ENCODE peak calls at places on chromosome 10, in five cellular contexts. A, X, G, Z and O are unnamed samples. For H3K4me1, the result is how much of the 10 kb centered on the place peaks cover.

GRCh38 chr10:112960151-112960681 is 10.2 kb downstream of the TCF7L2 start:
- DNase-seq in A (no peak), X (no peak), G (no peak), Z (no peak), O (no peak)

GRCh38 chr10:6052247-6053221 is 9.6 kb downstream of the IL2RA start:
- DNase-seq in A (no peak), X (no peak), G (peak), Z (peak), O (no peak)

GRCh38 chr10:7872041-7872442 is 53.7 kb downstream of the TAF3 start:
- DNase-seq in A (peak), X (no peak), G (no peak), Z (no peak), O (no peak)

GRCh38 chr10:90862908-90863514 is 5.2 kb upstream of the HTR7 start:
- DNase-seq in A (peak), X (no peak), G (no peak), Z (no peak), O (no peak)

GRCh38 chr10:75765705-75766104 is 334.3 kb downstream of the LRMDA start:
- DNase-seq in A (no peak), X (no peak), G (no peak), Z (no peak), O (no peak)

GRCh38 chr10:70335246-70335613 is 47.2 kb downstream of the LRRC20 start:
- DNase-seq in A (no peak), X (no peak), G (no peak), Z (no peak), O (no peak)

GRCh38 chr10:27884185-27884630 is 114.7 kb downstream of the ODAD2 start:
- DNase-seq in A (no peak), X (no peak), G (no peak), Z (no peak), O (no peak)

GRCh38 chr10:132539431-132539839 is 1.8 kb downstream of the INPP5A start:
- DNase-seq in A (no peak), X (no peak), G (no peak), Z (no peak), O (no peak)

GRCh38 chr10:31129261-31129660 is 97.6 kb upstream of the ZNF438 start:
- DNase-seq in A (no peak), X (no peak), G (peak), Z (no peak), O (no peak)

GRCh38 chr10:69734797-69735468 is 66.8 kb upstream of the COL13A1 start:
- DNase-seq in A (no peak), X (no peak), G (no peak), Z (no peak), O (no peak)

GRCh38 chr10:80829151-80829550 is 291.4 kb downstream of the SH2D4B start:
- DNase-seq in A (no peak), X (no peak), G (no peak), Z (no peak), O (no peak)

GRCh38 chr10:32315426-32315825 is 31.5 kb downstream of the EPC1 start:
- DNase-seq in A (no peak), X (no peak), G (no peak), Z (no peak), O (no peak)

GRCh38 chr10:32314588-32314987 is 32.4 kb downstream of the EPC1 start:
- DNase-seq in A (no peak), X (no peak), G (no peak), Z (no peak), O (no peak)

GRCh38 chr10:32321016-32321631 is 25.8 kb downstream of the EPC1 start:
- DNase-seq in A (no peak), X (no peak), G (no peak), Z (no peak), O (no peak)

GRCh38 chr10:32318476-32318896 is 28.5 kb downstream of the EPC1 start:
- DNase-seq in A (no peak), X (no peak), G (no peak), Z (no peak), O (no peak)

DNA sequence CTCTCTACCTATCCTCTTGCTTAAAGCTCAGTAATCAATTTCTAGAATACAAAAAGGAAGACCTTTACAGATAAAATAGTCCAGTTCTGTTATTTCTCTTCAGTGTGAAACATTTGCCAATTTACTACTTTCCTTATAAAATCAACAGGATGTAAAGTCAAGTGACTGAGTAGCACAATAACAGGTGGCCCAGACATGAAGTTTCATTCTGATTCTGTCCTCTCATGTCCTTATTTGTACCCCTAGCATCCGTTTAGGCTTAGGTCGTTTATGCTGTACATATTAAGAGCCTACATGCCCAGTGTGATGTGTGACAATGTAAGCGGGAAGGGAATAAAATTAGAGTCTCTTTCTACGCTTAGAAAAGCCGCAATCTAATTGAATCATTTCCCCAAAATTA is 29.2 kb downstream of the EPC1 start:
- DNase-seq in A (no peak), X (no peak), G (no peak), Z (no peak), O (no peak)
- H3K4me1 ChIP-seq in A (under half), X (under half), G (under half), Z (under half), O (half or more)

GRCh38 chr10:110398419-110399162 is 93.9 kb upstream of the SMNDC1 start:
- DNase-seq in A (no peak), X (peak), G (peak), Z (no peak), O (peak)

GRCh38 chr10:110401401-110402076 is 96.2 kb upstream of the DUSP5 start:
- DNase-seq in A (no peak), X (no peak), G (peak), Z (no peak), O (no peak)

GRCh38 chr10:110397856-110398255 is 93.1 kb upstream of the SMNDC1 start:
- DNase-seq in A (no peak), X (no peak), G (no peak), Z (no peak), O (no peak)

GRCh38 chr10:110400173-110400947 is 95.6 kb upstream of the SMNDC1 start:
- DNase-seq in A (no peak), X (no peak), G (no peak), Z (no peak), O (no peak)

DNA sequence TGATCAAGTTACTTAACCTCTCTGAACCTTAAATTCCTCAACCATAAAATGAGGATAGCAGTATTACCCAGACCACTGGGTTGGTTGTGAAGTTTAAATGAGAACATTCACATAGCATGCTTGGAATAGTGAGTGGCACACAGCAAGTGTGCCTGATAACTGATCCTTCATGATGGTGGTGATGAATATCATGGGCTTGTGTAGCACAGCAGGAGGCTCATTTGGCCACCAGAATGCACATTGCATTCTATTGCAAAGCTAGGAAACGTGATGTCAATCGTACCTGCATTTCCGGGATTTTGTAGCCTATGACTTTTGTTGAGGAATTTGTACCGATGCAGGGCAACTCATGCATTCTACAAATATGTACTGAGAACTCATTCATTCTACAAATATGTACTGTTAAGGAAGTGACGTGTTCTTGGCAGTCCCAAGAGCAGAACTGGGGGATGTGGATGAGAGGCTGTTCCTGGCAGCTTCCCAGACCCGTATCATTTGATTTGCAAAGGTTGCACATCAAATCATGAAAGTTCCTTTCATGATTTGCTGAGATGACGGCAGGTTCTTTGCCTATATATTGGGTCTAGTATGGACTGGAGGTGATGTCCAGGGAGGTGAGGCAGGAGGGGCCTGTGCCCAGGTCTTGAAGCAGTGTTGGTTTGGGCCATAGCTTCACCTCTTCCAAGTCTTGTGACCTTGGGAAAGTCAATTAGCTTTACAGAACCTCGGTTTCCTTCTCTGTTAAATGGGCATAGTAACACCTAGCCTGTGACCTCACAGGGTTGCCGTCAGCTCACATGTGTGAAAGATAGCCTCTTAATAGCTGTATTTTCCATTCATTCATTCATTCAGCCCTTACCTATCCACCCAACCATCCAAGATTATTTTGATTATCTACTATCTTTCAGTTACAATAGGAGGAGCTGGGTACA is 94.7 kb upstream of the SMNDC1 start:
- DNase-seq in A (no peak), X (no peak), G (no peak), Z (no peak), O (no peak)
- H3K4me3 ChIP-seq in A (no peak), X (no peak), G (no peak), Z (no peak), O (no peak)

DNA sequence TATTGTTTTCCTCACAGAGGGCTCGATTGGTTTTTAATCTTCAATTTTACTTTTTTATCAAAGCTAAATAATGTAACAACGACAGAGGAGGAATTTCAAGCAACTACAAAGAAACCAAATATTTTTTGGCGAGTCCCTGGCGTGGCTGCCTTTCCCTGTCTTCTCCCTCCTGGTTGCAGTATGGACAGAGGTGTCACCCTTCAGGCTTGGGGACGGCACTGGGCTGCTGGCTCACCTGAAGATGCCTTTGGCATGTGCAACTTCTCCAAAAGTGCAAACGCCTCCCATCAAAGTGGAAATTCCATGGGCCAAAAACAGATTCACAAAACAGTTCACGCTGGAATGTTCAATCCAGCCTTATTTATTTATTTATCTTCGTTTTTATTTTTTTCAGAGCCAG is 51.9 kb downstream of the DOCK1 start:
- DNase-seq in A (no peak), X (no peak), G (no peak), Z (no peak), O (no peak)
- H3K4me1 ChIP-seq in A (under half), X (under half), G (under half), Z (under half), O (under half)

GRCh38 chr10:60572511-60573194 is 183.0 kb upstream of the ANK3 start:
- DNase-seq in A (peak), X (no peak), G (peak), Z (no peak), O (no peak)
- H3K4me3 ChIP-seq in A (peak), X (no peak), G (peak), Z (no peak), O (peak)

GRCh38 chr10:72041491-72041890 is 46.9 kb downstream of the SPOCK2 start:
- DNase-seq in A (no peak), X (no peak), G (no peak), Z (no peak), O (no peak)
- H3K4me1 ChIP-seq in A (under half), X (under half), G (under half), Z (under half), O (under half)

GRCh38 chr10:92696606-92697383 is 7.0 kb downstream of the HHEX start:
- DNase-seq in A (no peak), X (no peak), G (peak), Z (no peak), O (no peak)
- H3K4me3 ChIP-seq in A (no peak), X (no peak), G (no peak), Z (no peak), O (no peak)

DNA sequence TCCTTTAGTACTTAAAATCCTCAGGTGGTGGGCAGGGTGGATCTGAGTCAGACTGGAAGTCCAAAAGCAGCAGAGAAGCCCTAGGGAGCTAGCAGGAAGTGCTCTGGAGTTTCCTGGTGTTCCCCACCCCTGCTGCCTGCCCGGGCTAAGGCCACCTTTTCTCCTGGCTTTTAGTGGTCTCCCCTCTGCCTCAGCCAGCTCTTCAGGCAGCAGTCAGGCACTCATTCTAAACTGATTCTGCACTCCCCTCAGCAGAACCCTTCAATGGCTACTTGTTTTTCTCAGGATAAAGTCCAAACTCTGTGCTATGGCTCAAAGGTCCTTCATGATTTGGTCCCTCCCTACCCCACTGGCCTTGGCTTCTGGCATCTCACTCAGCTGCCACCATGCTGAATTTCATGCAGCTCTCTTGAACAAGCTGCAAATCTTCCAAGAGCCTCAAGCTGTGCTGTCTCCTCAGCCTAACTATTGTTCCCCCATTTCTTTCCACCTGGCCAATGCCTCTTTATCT is 28.9 kb upstream of the DNMBP start:
- DNase-seq in A (no peak), X (no peak), G (peak), Z (no peak), O (no peak)
- H3K4me1 ChIP-seq in A (under half), X (under half), G (under half), Z (under half), O (under half)